ENCODE peak calls at places on chromosomes 12 and 14, in ten cellular contexts. One of them, this sample, is unnamed.

GRCh38 chr12:19709889-19710288 is 270.6 kb downstream of the AEBP2 start:
- DNase-seq in memory B cell: no peak
- DNase-seq in GOT3: no peak
- DNase-seq in M059J: no peak
- DNase-seq in BJ: no peak
- DNase-seq in GM04504: no peak
- DNase-seq in effector memory CD8-positive, alpha-beta T cell: no peak
- DNase-seq in AG08395: no peak
- DNase-seq in AG09319: no peak
- DNase-seq in activated naive CD4-positive, alpha-beta T cell treated with anti-CD3 and anti-CD28 coated beads for 36 hours: no peak
- DNase-seq in this sample: no peak

GRCh38 chr12:62306569-62307530 is 46.6 kb downstream of the USP15 start:
- DNase-seq in AG09319: no peak
- DNase-seq in M059J: no peak
- DNase-seq in effector memory CD8-positive, alpha-beta T cell: no peak
- DNase-seq in memory B cell: no peak
- DNase-seq in AG08395: no peak
- DNase-seq in activated naive CD4-positive, alpha-beta T cell treated with anti-CD3 and anti-CD28 coated beads for 36 hours: no peak
- DNase-seq in GM04504: no peak
- DNase-seq in GOT3: no peak
- DNase-seq in BJ: no peak
- DNase-seq in this sample: no peak

GRCh38 chr14:23494223-23494622 is 24.7 kb downstream of the NGDN start:
- DNase-seq in AG09319: no peak
- DNase-seq in activated naive CD4-positive, alpha-beta T cell treated with anti-CD3 and anti-CD28 coated beads for 36 hours: no peak
- DNase-seq in BJ: no peak
- DNase-seq in memory B cell: no peak
- DNase-seq in effector memory CD8-positive, alpha-beta T cell: no peak
- DNase-seq in GM04504: no peak
- DNase-seq in AG08395: no peak
- DNase-seq in M059J: no peak
- DNase-seq in GOT3: no peak
- DNase-seq in this sample: peak; percentile 28

GRCh38 chr14:31510222-31510621 is 22.4 kb upstream of the GPR33 start:
- DNase-seq in GOT3: no peak
- DNase-seq in activated naive CD4-positive, alpha-beta T cell treated with anti-CD3 and anti-CD28 coated beads for 36 hours: no peak
- DNase-seq in effector memory CD8-positive, alpha-beta T cell: no peak
- DNase-seq in M059J: peak; percentile 24
- DNase-seq in AG09319: no peak
- DNase-seq in memory B cell: no peak
- DNase-seq in GM04504: peak; percentile 1
- DNase-seq in BJ: no peak
- DNase-seq in AG08395: peak; percentile 35
- DNase-seq in this sample: peak; percentile 8

GRCh38 chr12:63843613-63844390 is 698 bp upstream of the SRGAP1 start:
- DNase-seq in memory B cell: peak; percentile 71
- DNase-seq in M059J: peak; percentile 90
- DNase-seq in AG08395: peak; percentile 95
- DNase-seq in GM04504: peak; percentile 94
- DNase-seq in activated naive CD4-positive, alpha-beta T cell treated with anti-CD3 and anti-CD28 coated beads for 36 hours: peak; percentile 84
- DNase-seq in GOT3: peak; percentile 85
- DNase-seq in AG09319: peak; percentile 94
- DNase-seq in BJ: peak; percentile 76
- DNase-seq in effector memory CD8-positive, alpha-beta T cell: peak; percentile 68
- DNase-seq in this sample: peak; percentile 96

GRCh38 chr14:23464700-23465099 is 4.8 kb upstream of the NGDN start:
- DNase-seq in memory B cell: no peak
- DNase-seq in effector memory CD8-positive, alpha-beta T cell: no peak
- DNase-seq in BJ: no peak
- DNase-seq in GM04504: no peak
- DNase-seq in AG09319: no peak
- DNase-seq in activated naive CD4-positive, alpha-beta T cell treated with anti-CD3 and anti-CD28 coated beads for 36 hours: no peak
- DNase-seq in GOT3: no peak
- DNase-seq in AG08395: no peak
- DNase-seq in M059J: no peak
- DNase-seq in this sample: no peak

GRCh38 chr12:113189361-113189760 is 3.8 kb downstream of the RITA1 start:
- DNase-seq in effector memory CD8-positive, alpha-beta T cell: no peak
- DNase-seq in AG08395: no peak
- DNase-seq in GOT3: no peak
- DNase-seq in GM04504: no peak
- DNase-seq in BJ: no peak
- DNase-seq in AG09319: no peak
- DNase-seq in M059J: no peak
- DNase-seq in activated naive CD4-positive, alpha-beta T cell treated with anti-CD3 and anti-CD28 coated beads for 36 hours: no peak
- DNase-seq in memory B cell: no peak
- DNase-seq in this sample: no peak

GRCh38 chr14:90301580-90302181 is 30.1 kb downstream of the NRDE2 start:
- DNase-seq in GOT3: no peak
- DNase-seq in AG09319: peak; percentile 29
- DNase-seq in M059J: peak; percentile 43
- DNase-seq in memory B cell: no peak
- DNase-seq in GM04504: no peak
- DNase-seq in effector memory CD8-positive, alpha-beta T cell: no peak
- DNase-seq in AG08395: peak; percentile 71
- DNase-seq in BJ: no peak
- DNase-seq in activated naive CD4-positive, alpha-beta T cell treated with anti-CD3 and anti-CD28 coated beads for 36 hours: no peak
- DNase-seq in this sample: no peak

GRCh38 chr12:47901285-47902093 is 3.3 kb downstream of the VDR start:
- DNase-seq in effector memory CD8-positive, alpha-beta T cell: no peak
- DNase-seq in AG09319: no peak
- DNase-seq in activated naive CD4-positive, alpha-beta T cell treated with anti-CD3 and anti-CD28 coated beads for 36 hours: no peak
- DNase-seq in GOT3: no peak
- DNase-seq in AG08395: no peak
- DNase-seq in BJ: no peak
- DNase-seq in memory B cell: no peak
- DNase-seq in M059J: no peak
- DNase-seq in GM04504: no peak
- DNase-seq in this sample: no peak

GRCh38 chr14:93708311-93708734 is 80.0 kb downstream of the PRIMA1 start:
- DNase-seq in memory B cell: no peak
- DNase-seq in AG08395: no peak
- DNase-seq in BJ: no peak
- DNase-seq in GM04504: no peak
- DNase-seq in AG09319: no peak
- DNase-seq in M059J: no peak
- DNase-seq in effector memory CD8-positive, alpha-beta T cell: no peak
- DNase-seq in GOT3: no peak
- DNase-seq in activated naive CD4-positive, alpha-beta T cell treated with anti-CD3 and anti-CD28 coated beads for 36 hours: no peak
- DNase-seq in this sample: no peak

GRCh38 chr14:92929689-92930608 is 7.0 kb downstream of the CHGA start:
- DNase-seq in AG08395: no peak
- DNase-seq in AG09319: no peak
- DNase-seq in GM04504: no peak
- DNase-seq in memory B cell: no peak
- DNase-seq in effector memory CD8-positive, alpha-beta T cell: no peak
- DNase-seq in activated naive CD4-positive, alpha-beta T cell treated with anti-CD3 and anti-CD28 coated beads for 36 hours: no peak
- DNase-seq in GOT3: no peak
- DNase-seq in M059J: no peak
- DNase-seq in BJ: no peak
- DNase-seq in this sample: no peak

GRCh38 chr14:100391777-100392176 is 68.6 kb downstream of the SLC25A47 start:
- DNase-seq in effector memory CD8-positive, alpha-beta T cell: no peak
- DNase-seq in memory B cell: no peak
- DNase-seq in M059J: no peak
- DNase-seq in GM04504: no peak
- DNase-seq in AG08395: peak; percentile 51
- DNase-seq in activated naive CD4-positive, alpha-beta T cell treated with anti-CD3 and anti-CD28 coated beads for 36 hours: no peak
- DNase-seq in BJ: peak; percentile 66
- DNase-seq in AG09319: peak; percentile 52
- DNase-seq in GOT3: no peak
- DNase-seq in this sample: peak; percentile 21

GRCh38 chr14:51448831-51449665 is 202.7 kb upstream of the FRMD6 start:
- DNase-seq in BJ: peak; percentile 94
- DNase-seq in activated naive CD4-positive, alpha-beta T cell treated with anti-CD3 and anti-CD28 coated beads for 36 hours: no peak
- DNase-seq in AG08395: peak; percentile 88
- DNase-seq in M059J: peak; percentile 87
- DNase-seq in GM04504: peak; percentile 78
- DNase-seq in GOT3: no peak
- DNase-seq in effector memory CD8-positive, alpha-beta T cell: no peak
- DNase-seq in memory B cell: no peak
- DNase-seq in AG09319: peak; percentile 85
- DNase-seq in this sample: no peak

GRCh38 chr12:123928274-123928865 is 44.3 kb downstream of the CCDC92 start:
- DNase-seq in BJ: no peak
- DNase-seq in AG09319: no peak
- DNase-seq in AG08395: no peak
- DNase-seq in GOT3: no peak
- DNase-seq in GM04504: no peak
- DNase-seq in activated naive CD4-positive, alpha-beta T cell treated with anti-CD3 and anti-CD28 coated beads for 36 hours: no peak
- DNase-seq in M059J: no peak
- DNase-seq in effector memory CD8-positive, alpha-beta T cell: no peak
- DNase-seq in memory B cell: no peak
- DNase-seq in this sample: no peak

GRCh38 chr14:25086817-25087396 is 37.0 kb upstream of the STXBP6 start:
- DNase-seq in M059J: no peak
- DNase-seq in BJ: no peak
- DNase-seq in memory B cell: no peak
- DNase-seq in AG08395: no peak
- DNase-seq in GOT3: no peak
- DNase-seq in AG09319: no peak
- DNase-seq in GM04504: no peak
- DNase-seq in effector memory CD8-positive, alpha-beta T cell: no peak
- DNase-seq in activated naive CD4-positive, alpha-beta T cell treated with anti-CD3 and anti-CD28 coated beads for 36 hours: no peak
- DNase-seq in this sample: no peak

GRCh38 chr12:95762123-95762785 is 28.3 kb downstream of the NTN4 start:
- DNase-seq in GOT3: no peak
- DNase-seq in BJ: no peak
- DNase-seq in GM04504: no peak
- DNase-seq in AG09319: no peak
- DNase-seq in M059J: peak; percentile 5
- DNase-seq in effector memory CD8-positive, alpha-beta T cell: no peak
- DNase-seq in activated naive CD4-positive, alpha-beta T cell treated with anti-CD3 and anti-CD28 coated beads for 36 hours: no peak
- DNase-seq in memory B cell: no peak
- DNase-seq in AG08395: no peak
- DNase-seq in this sample: no peak

GRCh38 chr12:85275359-85275758 is 4.7 kb upstream of the ALX1 start:
- DNase-seq in AG08395: no peak
- DNase-seq in effector memory CD8-positive, alpha-beta T cell: no peak
- DNase-seq in M059J: no peak
- DNase-seq in memory B cell: no peak
- DNase-seq in BJ: no peak
- DNase-seq in AG09319: no peak
- DNase-seq in GM04504: no peak
- DNase-seq in activated naive CD4-positive, alpha-beta T cell treated with anti-CD3 and anti-CD28 coated beads for 36 hours: no peak
- DNase-seq in GOT3: no peak
- DNase-seq in this sample: peak; percentile 13

GRCh38 chr12:10491766-10492165 is 13.9 kb upstream of the EIF2S3B start:
- DNase-seq in AG08395: no peak
- DNase-seq in effector memory CD8-positive, alpha-beta T cell: no peak
- DNase-seq in AG09319: no peak
- DNase-seq in GOT3: no peak
- DNase-seq in GM04504: no peak
- DNase-seq in BJ: no peak
- DNase-seq in memory B cell: no peak
- DNase-seq in M059J: no peak
- DNase-seq in activated naive CD4-positive, alpha-beta T cell treated with anti-CD3 and anti-CD28 coated beads for 36 hours: no peak
- DNase-seq in this sample: no peak

GRCh38 chr12:94244165-94245133 is 96.1 kb downstream of the PLXNC1 start:
- DNase-seq in activated naive CD4-positive, alpha-beta T cell treated with anti-CD3 and anti-CD28 coated beads for 36 hours: peak; percentile 67
- DNase-seq in memory B cell: peak; percentile 16
- DNase-seq in BJ: no peak
- DNase-seq in AG08395: no peak
- DNase-seq in AG09319: no peak
- DNase-seq in M059J: peak; percentile 8
- DNase-seq in GOT3: no peak
- DNase-seq in GM04504: no peak
- DNase-seq in effector memory CD8-positive, alpha-beta T cell: peak; percentile 35
- DNase-seq in this sample: no peak

GRCh38 chr12:113577464-113578121 is 105.9 kb upstream of the LHX5 start:
- DNase-seq in AG08395: no peak
- DNase-seq in effector memory CD8-positive, alpha-beta T cell: no peak
- DNase-seq in activated naive CD4-positive, alpha-beta T cell treated with anti-CD3 and anti-CD28 coated beads for 36 hours: no peak
- DNase-seq in M059J: no peak
- DNase-seq in GM04504: no peak
- DNase-seq in GOT3: no peak
- DNase-seq in BJ: no peak
- DNase-seq in AG09319: no peak
- DNase-seq in memory B cell: no peak
- DNase-seq in this sample: no peak

GRCh38 chr12:51593539-51593938 is 2.5 kb downstream of the SCN8A start:
- DNase-seq in BJ: no peak
- DNase-seq in activated naive CD4-positive, alpha-beta T cell treated with anti-CD3 and anti-CD28 coated beads for 36 hours: peak; percentile 64
- DNase-seq in AG08395: peak; percentile 49
- DNase-seq in effector memory CD8-positive, alpha-beta T cell: no peak
- DNase-seq in AG09319: peak; percentile 35
- DNase-seq in M059J: peak; percentile 37
- DNase-seq in GOT3: no peak
- DNase-seq in memory B cell: no peak
- DNase-seq in GM04504: peak; percentile 49
- DNase-seq in this sample: peak; percentile 38

GRCh38 chr12:94956936-94957464 is 46.5 kb downstream of the NDUFA12 start:
- DNase-seq in AG09319: no peak
- DNase-seq in AG08395: no peak
- DNase-seq in GM04504: no peak
- DNase-seq in M059J: no peak
- DNase-seq in GOT3: no peak
- DNase-seq in BJ: no peak
- DNase-seq in memory B cell: no peak
- DNase-seq in activated naive CD4-positive, alpha-beta T cell treated with anti-CD3 and anti-CD28 coated beads for 36 hours: no peak
- DNase-seq in effector memory CD8-positive, alpha-beta T cell: no peak
- DNase-seq in this sample: peak; percentile 27

GRCh38 chr12:70576341-70577282 is 60.6 kb downstream of the PTPRB start:
- DNase-seq in BJ: peak; percentile 87
- DNase-seq in GM04504: peak; percentile 63
- DNase-seq in M059J: peak; percentile 75
- DNase-seq in activated naive CD4-positive, alpha-beta T cell treated with anti-CD3 and anti-CD28 coated beads for 36 hours: no peak
- DNase-seq in GOT3: no peak
- DNase-seq in effector memory CD8-positive, alpha-beta T cell: no peak
- DNase-seq in memory B cell: peak; percentile 45
- DNase-seq in AG09319: peak; percentile 54
- DNase-seq in AG08395: peak; percentile 73
- DNase-seq in this sample: peak; percentile 71

GRCh38 chr14:70663707-70664179 is 22.0 kb downstream of the TTC9 start:
- DNase-seq in activated naive CD4-positive, alpha-beta T cell treated with anti-CD3 and anti-CD28 coated beads for 36 hours: no peak
- DNase-seq in effector memory CD8-positive, alpha-beta T cell: no peak
- DNase-seq in M059J: peak; percentile 22
- DNase-seq in AG09319: no peak
- DNase-seq in BJ: peak; percentile 82
- DNase-seq in GM04504: no peak
- DNase-seq in AG08395: no peak
- DNase-seq in GOT3: no peak
- DNase-seq in memory B cell: no peak
- DNase-seq in this sample: no peak

GRCh38 chr12:131499160-131499863 is 211.6 kb upstream of the SFSWAP start:
- DNase-seq in activated naive CD4-positive, alpha-beta T cell treated with anti-CD3 and anti-CD28 coated beads for 36 hours: no peak
- DNase-seq in BJ: no peak
- DNase-seq in AG08395: no peak
- DNase-seq in effector memory CD8-positive, alpha-beta T cell: no peak
- DNase-seq in memory B cell: no peak
- DNase-seq in GM04504: no peak
- DNase-seq in M059J: no peak
- DNase-seq in AG09319: no peak
- DNase-seq in GOT3: no peak
- DNase-seq in this sample: no peak

GRCh38 chr12:82176761-82177490 is 181.3 kb downstream of the CCDC59 start:
- DNase-seq in AG09319: peak; percentile 12
- DNase-seq in memory B cell: no peak
- DNase-seq in AG08395: peak; percentile 32
- DNase-seq in M059J: no peak
- DNase-seq in effector memory CD8-positive, alpha-beta T cell: no peak
- DNase-seq in GOT3: no peak
- DNase-seq in activated naive CD4-positive, alpha-beta T cell treated with anti-CD3 and anti-CD28 coated beads for 36 hours: no peak
- DNase-seq in BJ: no peak
- DNase-seq in GM04504: no peak
- DNase-seq in this sample: no peak

This sample was measured in retina.